ENCODE peak calls at places on chromosomes 2 and 18, in five cellular contexts. One of them, this sample, is unnamed.

GRCh38 chr2:111975053-111975552 is 76.7 kb downstream of the MERTK start:
- DNase-seq in sigmoid colon: no peak
- DNase-seq in adrenal gland: peak; percentile 51
- DNase-seq in MM.1S: no peak
- DNase-seq in upper lobe of right lung: no peak
- DNase-seq in this sample: peak; percentile 90

GRCh38 chr2:237320801-237321563 is 93.0 kb downstream of the COL6A3 start:
- DNase-seq in sigmoid colon: peak; percentile 93
- DNase-seq in MM.1S: no peak
- DNase-seq in upper lobe of right lung: no peak
- DNase-seq in adrenal gland: no peak
- DNase-seq in this sample: peak; percentile 83

GRCh38 chr2:220162320-220162719 is 534.9 kb downstream of the SLC4A3 start:
- DNase-seq in sigmoid colon: no peak
- DNase-seq in upper lobe of right lung: no peak
- DNase-seq in adrenal gland: no peak
- DNase-seq in MM.1S: no peak
- DNase-seq in this sample: no peak

GRCh38 chr2:112257575-112257974 is 2.7 kb upstream of the ZC3H8 start:
- DNase-seq in sigmoid colon: no peak
- DNase-seq in adrenal gland: no peak
- DNase-seq in upper lobe of right lung: no peak
- DNase-seq in MM.1S: no peak
- DNase-seq in this sample: no peak

GRCh38 chr18:3577456-3577855 is 127.5 kb downstream of the TGIF1 start:
- DNase-seq in sigmoid colon: no peak
- DNase-seq in adrenal gland: no peak
- DNase-seq in MM.1S: no peak
- DNase-seq in upper lobe of right lung: no peak
- DNase-seq in this sample: no peak

GRCh38 chr2:149527998-149528775 is 59.4 kb downstream of the MMADHC start:
- DNase-seq in upper lobe of right lung: no peak
- DNase-seq in sigmoid colon: no peak
- DNase-seq in MM.1S: no peak
- DNase-seq in adrenal gland: no peak
- DNase-seq in this sample: no peak

GRCh38 chr2:204472375-204472774 is 72.9 kb upstream of the PARD3B start:
- DNase-seq in MM.1S: no peak
- DNase-seq in upper lobe of right lung: no peak
- DNase-seq in sigmoid colon: no peak
- DNase-seq in adrenal gland: no peak
- DNase-seq in this sample: no peak

GRCh38 chr2:120586507-120587283 is 149.0 kb upstream of the GLI2 start:
- DNase-seq in MM.1S: no peak
- DNase-seq in upper lobe of right lung: peak; percentile 72
- DNase-seq in sigmoid colon: no peak
- DNase-seq in adrenal gland: no peak
- DNase-seq in this sample: no peak

GRCh38 chr18:52402814-52403213 is 62.8 kb downstream of the DCC start:
- DNase-seq in sigmoid colon: no peak
- DNase-seq in adrenal gland: no peak
- DNase-seq in MM.1S: no peak
- DNase-seq in upper lobe of right lung: no peak
- DNase-seq in this sample: no peak

GRCh38 chr2:127623388-127624320 is 22.3 kb upstream of the GPR17 start:
- DNase-seq in MM.1S: no peak
- DNase-seq in adrenal gland: peak; percentile 16
- DNase-seq in sigmoid colon: peak; percentile 64
- DNase-seq in upper lobe of right lung: peak; percentile 58
- DNase-seq in this sample: peak; percentile 59

GRCh38 chr18:32353257-32353656 is 117.4 kb downstream of the GAREM1 start:
- DNase-seq in MM.1S: no peak
- DNase-seq in adrenal gland: no peak
- DNase-seq in sigmoid colon: no peak
- DNase-seq in upper lobe of right lung: no peak
- DNase-seq in this sample: no peak

GRCh38 chr2:152260939-152261338 is 74.0 kb upstream of the FMNL2 start:
- DNase-seq in upper lobe of right lung: no peak
- DNase-seq in adrenal gland: no peak
- DNase-seq in sigmoid colon: no peak
- DNase-seq in MM.1S: no peak
- DNase-seq in this sample: no peak

GRCh38 chr2:116733699-116734098 is 1080.8 kb upstream of the DDX18 start:
- DNase-seq in upper lobe of right lung: no peak
- DNase-seq in sigmoid colon: no peak
- DNase-seq in adrenal gland: no peak
- DNase-seq in MM.1S: no peak
- DNase-seq in this sample: no peak

GRCh38 chr2:66682476-66682875 is 247.6 kb downstream of the MEIS1 start:
- DNase-seq in upper lobe of right lung: no peak
- DNase-seq in MM.1S: no peak
- DNase-seq in sigmoid colon: no peak
- DNase-seq in adrenal gland: no peak
- DNase-seq in this sample: no peak

GRCh38 chr2:71852141-71852711 is 295.4 kb downstream of the CYP26B1 start:
- DNase-seq in sigmoid colon: no peak
- DNase-seq in upper lobe of right lung: no peak
- DNase-seq in adrenal gland: no peak
- DNase-seq in MM.1S: no peak
- DNase-seq in this sample: peak; percentile 66

DNA sequence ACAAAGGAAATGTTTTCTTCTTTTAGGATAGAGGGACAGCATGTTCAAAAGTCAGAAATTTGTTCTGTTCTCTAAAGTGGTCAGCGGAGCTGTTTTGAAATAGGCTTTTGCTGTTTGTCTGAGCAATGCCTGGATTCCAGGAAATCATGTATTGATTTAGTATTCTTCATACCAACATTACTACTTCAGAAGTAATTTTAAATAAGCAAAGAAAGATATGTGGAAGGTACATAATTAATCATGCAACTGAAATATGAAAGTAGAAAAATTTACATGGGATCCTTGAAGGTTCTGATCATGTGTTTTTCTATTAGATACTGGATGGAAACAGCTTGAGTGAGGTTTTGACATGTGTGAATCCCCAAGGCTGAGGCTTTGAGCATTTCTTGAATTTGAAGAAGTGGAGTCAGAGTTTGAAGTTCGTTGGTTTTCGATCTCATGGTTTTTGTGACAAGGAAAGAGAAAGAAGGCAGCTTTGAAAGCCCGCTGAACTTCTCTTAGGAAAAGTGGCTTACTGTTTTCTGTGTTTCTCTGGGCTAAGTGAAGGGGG is 220.0 kb downstream of the LDLRAD4 start:
- DNase-seq in sigmoid colon: no peak
- DNase-seq in MM.1S: peak; percentile 9
- DNase-seq in adrenal gland: no peak
- DNase-seq in upper lobe of right lung: no peak
- DNase-seq in this sample: no peak
- H3K4me3 ChIP-seq in sigmoid colon: no peak overlapping the region
- H3K4me3 ChIP-seq in MM.1S: peak overlapping the region; percentile 28
- H3K4me3 ChIP-seq in adrenal gland: no peak overlapping the region
- H3K4me3 ChIP-seq in upper lobe of right lung: no peak overlapping the region
- H3K4me3 ChIP-seq in this sample: no peak overlapping the region

DNA sequence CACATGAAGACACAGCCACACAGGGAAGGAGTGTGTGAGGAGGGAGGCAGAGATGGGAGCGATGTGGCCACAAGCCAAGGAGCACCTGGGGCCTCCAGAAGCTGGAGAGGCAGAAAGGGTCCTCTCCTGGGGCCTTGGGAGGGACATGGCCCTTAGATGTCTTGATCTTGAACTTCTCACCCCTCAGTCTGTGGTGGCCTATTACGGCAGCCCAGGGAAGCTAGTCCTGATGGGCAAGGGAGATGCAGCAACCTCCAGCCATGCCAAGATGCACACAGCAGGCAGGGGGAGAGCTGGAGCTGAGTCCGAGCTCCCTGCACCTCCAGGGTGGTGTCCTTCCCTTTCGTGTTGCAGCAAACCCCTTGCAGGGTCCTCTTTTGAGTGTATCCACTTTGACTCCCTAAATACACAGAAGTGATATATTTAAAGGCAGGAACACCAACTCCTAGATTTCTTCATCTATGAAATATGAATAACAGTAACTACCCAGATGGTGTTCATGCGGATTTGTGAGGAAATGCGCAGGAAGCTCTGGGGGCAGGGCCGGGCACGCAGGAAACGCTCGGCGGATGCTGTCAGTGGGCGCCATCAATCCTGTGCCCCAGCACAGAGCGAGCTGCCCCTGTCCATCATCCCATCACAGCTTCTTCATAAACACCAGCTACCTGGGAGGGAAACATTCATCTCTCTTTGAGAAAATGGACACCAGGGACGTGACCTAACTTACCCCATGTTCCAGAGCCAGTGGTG is 230.4 kb upstream of the MYT1L start:
- DNase-seq in adrenal gland: no peak
- DNase-seq in sigmoid colon: no peak
- DNase-seq in MM.1S: no peak
- DNase-seq in upper lobe of right lung: no peak
- DNase-seq in this sample: no peak
- H3K9me3 ChIP-seq in adrenal gland: no peaks in the 10 kb centered on the region
- H3K9me3 ChIP-seq in sigmoid colon: no peaks in the 10 kb centered on the region
- H3K9me3 ChIP-seq in MM.1S: no peaks in the 10 kb centered on the region
- H3K9me3 ChIP-seq in upper lobe of right lung: no peaks in the 10 kb centered on the region
- H3K9me3 ChIP-seq in this sample: no peaks in the 10 kb centered on the region

DNA sequence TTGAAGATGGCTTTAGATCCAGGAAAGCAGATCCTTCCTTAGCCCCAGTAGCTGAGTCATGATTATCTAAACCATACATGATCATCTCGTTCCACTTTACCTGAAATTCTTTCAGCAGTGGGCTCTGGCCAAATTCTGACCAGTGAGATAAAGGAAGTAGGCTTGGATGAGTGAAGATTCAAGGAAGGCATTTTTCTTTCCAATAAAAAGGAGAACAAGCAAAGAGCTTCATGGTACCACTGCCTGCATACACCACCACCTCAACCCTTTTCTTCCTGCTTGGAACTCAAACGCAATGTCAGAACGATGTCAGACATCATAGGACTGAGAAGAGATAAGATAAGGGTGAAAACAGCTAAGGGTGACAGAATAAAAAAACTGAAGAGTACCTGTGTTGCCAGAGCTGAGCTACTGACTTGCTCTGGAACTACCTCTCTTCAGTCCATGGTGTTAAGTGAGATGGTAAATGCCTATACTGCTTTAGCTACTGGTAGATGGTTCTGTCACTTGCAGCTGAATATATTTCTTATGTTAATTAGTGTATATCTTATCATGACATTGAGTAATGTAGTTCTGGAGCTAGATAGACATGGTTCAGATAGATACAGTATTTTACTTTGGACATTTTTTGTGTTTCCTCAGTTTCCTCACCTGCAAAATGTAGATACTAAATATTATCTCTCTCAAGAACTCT is 58.7 kb upstream of the ACVR1 start:
- DNase-seq in sigmoid colon: no peak
- DNase-seq in adrenal gland: no peak
- DNase-seq in MM.1S: no peak
- DNase-seq in upper lobe of right lung: no peak
- DNase-seq in this sample: no peak
- H3K4me1 ChIP-seq in sigmoid colon: no peaks in the 10 kb centered on the region
- H3K4me1 ChIP-seq in adrenal gland: no peaks in the 10 kb centered on the region
- H3K4me1 ChIP-seq in MM.1S: no peaks in the 10 kb centered on the region
- H3K4me1 ChIP-seq in upper lobe of right lung: no peaks in the 10 kb centered on the region
- H3K4me1 ChIP-seq in this sample: no peaks in the 10 kb centered on the region

DNA sequence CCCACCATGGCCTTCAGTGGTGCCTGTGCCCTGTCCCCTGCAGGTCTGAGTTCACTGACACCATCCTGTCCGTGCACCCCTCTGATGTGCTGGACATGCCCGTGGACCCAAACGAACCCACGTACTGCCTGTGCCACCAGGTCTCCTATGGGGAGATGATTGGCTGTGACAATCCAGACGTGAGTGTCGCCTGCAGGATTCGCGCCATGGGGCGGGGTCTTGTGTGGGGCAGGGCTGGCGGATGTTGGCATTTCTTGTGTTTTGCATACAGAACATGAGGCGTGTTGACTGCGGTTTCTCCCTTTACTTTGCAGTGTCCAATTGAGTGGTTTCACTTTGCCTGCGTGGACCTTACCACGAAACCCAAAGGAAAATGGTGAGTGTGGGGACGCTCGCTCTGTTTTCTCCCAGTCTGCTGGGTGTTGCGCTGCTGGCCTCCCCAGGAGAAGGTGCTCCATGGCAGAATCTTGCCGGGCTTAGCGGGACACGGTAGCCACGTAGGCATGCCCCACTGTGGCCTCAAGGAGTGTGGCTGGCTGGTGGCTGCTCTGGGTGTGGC is 11.5 kb upstream of the D2HGDH start:
- DNase-seq in MM.1S: no peak
- DNase-seq in adrenal gland: no peak
- DNase-seq in sigmoid colon: no peak
- DNase-seq in upper lobe of right lung: no peak
- DNase-seq in this sample: no peak
- H3K4me3 ChIP-seq in MM.1S: no peak overlapping the region
- H3K4me3 ChIP-seq in adrenal gland: no peak overlapping the region
- H3K4me3 ChIP-seq in sigmoid colon: no peak overlapping the region
- H3K4me3 ChIP-seq in upper lobe of right lung: no peak overlapping the region
- H3K4me3 ChIP-seq in this sample: no peak overlapping the region

GRCh38 chr2:95206086-95206485 is 1.2 kb upstream of the ZNF892 start:
- DNase-seq in sigmoid colon: no peak
- DNase-seq in MM.1S: no peak
- DNase-seq in upper lobe of right lung: no peak
- DNase-seq in adrenal gland: no peak
- DNase-seq in this sample: no peak

GRCh38 chr2:95203911-95204310 is 3.4 kb upstream of the ZNF892 start:
- DNase-seq in sigmoid colon: no peak
- DNase-seq in upper lobe of right lung: no peak
- DNase-seq in MM.1S: no peak
- DNase-seq in adrenal gland: no peak
- DNase-seq in this sample: no peak

GRCh38 chr2:95207111-95207961 is at the start of gene ZNF892:
- DNase-seq in sigmoid colon: peak; percentile 95
- DNase-seq in upper lobe of right lung: peak; percentile 96
- DNase-seq in MM.1S: peak; percentile 78
- DNase-seq in adrenal gland: peak; percentile 91
- DNase-seq in this sample: peak; percentile 94

GRCh38 chr2:95208101-95208500 is 780 bp downstream of the ZNF892 start:
- DNase-seq in adrenal gland: no peak
- DNase-seq in upper lobe of right lung: no peak
- DNase-seq in MM.1S: no peak
- DNase-seq in sigmoid colon: no peak
- DNase-seq in this sample: no peak

GRCh38 chr2:95204396-95204795 is 2.9 kb upstream of the ZNF892 start:
- DNase-seq in adrenal gland: no peak
- DNase-seq in upper lobe of right lung: no peak
- DNase-seq in MM.1S: no peak
- DNase-seq in sigmoid colon: no peak
- DNase-seq in this sample: no peak
- H3K9me3 ChIP-seq in adrenal gland: no peaks in the 10 kb centered on the region
- H3K9me3 ChIP-seq in upper lobe of right lung: no peaks in the 10 kb centered on the region
- H3K9me3 ChIP-seq in MM.1S: no peaks in the 10 kb centered on the region
- H3K9me3 ChIP-seq in sigmoid colon: no peaks in the 10 kb centered on the region
- H3K9me3 ChIP-seq in this sample: peaks cover 3% of the 10 kb centered on the region

GRCh38 chr2:42197792-42198191 is 28.6 kb downstream of the EML4 start:
- DNase-seq in upper lobe of right lung: no peak
- DNase-seq in adrenal gland: no peak
- DNase-seq in sigmoid colon: no peak
- DNase-seq in MM.1S: no peak
- DNase-seq in this sample: no peak

GRCh38 chr2:42196070-42196402 is 26.9 kb downstream of the EML4 start:
- DNase-seq in MM.1S: no peak
- DNase-seq in sigmoid colon: no peak
- DNase-seq in upper lobe of right lung: no peak
- DNase-seq in adrenal gland: no peak
- DNase-seq in this sample: no peak

GRCh38 chr2:42198466-42198865 is 29.3 kb downstream of the EML4 start:
- DNase-seq in sigmoid colon: no peak
- DNase-seq in MM.1S: no peak
- DNase-seq in upper lobe of right lung: no peak
- DNase-seq in adrenal gland: no peak
- DNase-seq in this sample: no peak

GRCh38 chr2:42195559-42195958 is 26.4 kb downstream of the EML4 start:
- DNase-seq in MM.1S: no peak
- DNase-seq in upper lobe of right lung: no peak
- DNase-seq in sigmoid colon: no peak
- DNase-seq in adrenal gland: no peak
- DNase-seq in this sample: no peak

GRCh38 chr2:42196403-42197267 is 27.5 kb downstream of the EML4 start:
- DNase-seq in sigmoid colon: no peak
- DNase-seq in MM.1S: peak; percentile 59
- DNase-seq in upper lobe of right lung: no peak
- DNase-seq in adrenal gland: peak; percentile 51
- DNase-seq in this sample: no peak
- H3K4me1 ChIP-seq in sigmoid colon: no peaks in the 10 kb centered on the region
- H3K4me1 ChIP-seq in MM.1S: peaks cover 25% of the 10 kb centered on the region
- H3K4me1 ChIP-seq in upper lobe of right lung: peaks cover 52% of the 10 kb centered on the region
- H3K4me1 ChIP-seq in adrenal gland: peaks cover 57% of the 10 kb centered on the region
- H3K4me1 ChIP-seq in this sample: peaks cover 15% of the 10 kb centered on the region

This sample was measured in ascending aorta.